ENCODE peak calls at places on chromosomes 1 and 21, in seven cellular contexts. J, Q, S, E, P, D and O are unnamed samples.

GRCh38 chr1:185960377-185961151 is 226.4 kb downstream of the HMCN1 start:
- DNase-seq in Q (no peak), J (peak; percentile 72), D (no peak), E (no peak), P (no peak), S (no peak), O (no peak)

GRCh38 chr1:193338194-193338593 is 151.8 kb upstream of the B3GALT2 start:
- DNase-seq in P (no peak), E (no peak), J (no peak), D (no peak), Q (no peak), S (no peak), O (no peak)

GRCh38 chr1:199698222-199698621 is 329.3 kb upstream of the NR5A2 start:
- DNase-seq in J (no peak), S (no peak), P (no peak), Q (no peak), D (no peak), E (no peak), O (no peak)

GRCh38 chr1:83053446-83053845 is 945.5 kb downstream of the TTLL7 start:
- DNase-seq in Q (no peak), S (no peak), D (no peak), P (no peak), J (no peak), E (no peak), O (no peak)

GRCh38 chr1:244730153-244730933 is 77.4 kb downstream of the DESI2 start:
- DNase-seq in S (no peak), E (no peak), J (peak; percentile 51), P (peak; percentile 7), Q (no peak), D (peak; percentile 51), O (no peak)

GRCh38 chr1:151846062-151846568 is 6.5 kb upstream of the C2CD4D start:
- DNase-seq in Q (no peak), D (no peak), S (no peak), E (peak; percentile 33), J (no peak), P (no peak), O (no peak)

GRCh38 chr1:193754732-193755427 is 568.5 kb upstream of the B3GALT2 start:
- DNase-seq in S (no peak), E (no peak), D (no peak), Q (no peak), J (no peak), P (no peak), O (no peak)

GRCh38 chr1:9169601-9170137 is 40.8 kb upstream of the GPR157 start:
- DNase-seq in D (no peak), S (no peak), P (no peak), E (no peak), Q (no peak), J (peak; percentile 13), O (no peak)

GRCh38 chr1:229208481-229208880 is 62.4 kb upstream of the RAB4A start:
- DNase-seq in E (no peak), P (no peak), D (no peak), S (no peak), Q (no peak), J (no peak), O (no peak)

GRCh38 chr1:54121482-54122130 is 31.2 kb downstream of the CDCP2 start:
- DNase-seq in S (peak; percentile 23), J (peak; percentile 82), P (peak; percentile 45), D (peak; percentile 88), Q (peak; percentile 29), E (no peak), O (peak; percentile 60)

GRCh38 chr1:20031161-20031560 is 38.8 kb upstream of the PLA2G5 start:
- DNase-seq in J (no peak), D (no peak), Q (no peak), E (no peak), S (no peak), P (no peak), O (no peak)

GRCh38 chr1:186930248-186930647 is 101.5 kb downstream of the PLA2G4A start:
- DNase-seq in E (no peak), Q (no peak), J (no peak), P (no peak), D (no peak), S (no peak), O (no peak)

GRCh38 chr1:182120411-182121258 is 59.1 kb upstream of the ZNF648 start:
- DNase-seq in D (no peak), S (no peak), J (no peak), P (no peak), E (no peak), Q (no peak), O (peak; percentile 84)

GRCh38 chr1:27269276-27269675 is 34.8 kb downstream of the WDTC1 start:
- DNase-seq in Q (no peak), E (no peak), D (no peak), J (no peak), P (no peak), S (no peak), O (no peak)

GRCh38 chr1:98088361-98088760 is 167.5 kb upstream of the DPYD start:
- DNase-seq in P (no peak), Q (no peak), E (no peak), J (no peak), S (no peak), D (no peak), O (no peak)

GRCh38 chr1:202659974-202660373 is 50.3 kb downstream of the SYT2 start:
- DNase-seq in S (no peak), D (no peak), J (no peak), E (no peak), P (no peak), Q (no peak), O (no peak)

GRCh38 chr21:28832013-28832714 is 160.5 kb downstream of the LTN1 start:
- DNase-seq in P (no peak), S (no peak), E (no peak), Q (no peak), D (no peak), J (no peak), O (no peak)

GRCh38 chr1:245512181-245512888 is 357.6 kb downstream of the KIF26B start:
- DNase-seq in S (no peak), P (no peak), J (no peak), D (no peak), Q (no peak), E (no peak), O (peak; percentile 17)

GRCh38 chr1:17494114-17494729 is 45.3 kb upstream of the ARHGEF10L start:
- DNase-seq in S (peak; percentile 15), Q (peak; percentile 11), D (peak; percentile 66), J (peak; percentile 75), E (peak; percentile 82), P (peak; percentile 55), O (peak; percentile 15)

GRCh38 chr1:46408356-46409062 is 14.4 kb downstream of the FAAH start:
- DNase-seq in D (peak; percentile 10), P (no peak), Q (no peak), S (no peak), E (no peak), J (no peak), O (no peak)

GRCh38 chr1:151980287-151981177 is 13.1 kb downstream of the S100A10 start:
- DNase-seq in S (no peak), P (peak; percentile 85), J (peak; percentile 66), E (no peak), D (no peak), Q (no peak), O (no peak)

GRCh38 chr1:32876341-32877210 is 5.9 kb upstream of the FNDC5 start:
- DNase-seq in D (peak; percentile 91), P (peak; percentile 50), S (no peak), Q (peak; percentile 40), E (peak; percentile 85), J (peak; percentile 61), O (peak; percentile 27)

GRCh38 chr1:239386453-239387303 is at the start of gene CHRM3:
- DNase-seq in P (peak; percentile 60), E (no peak), D (peak; percentile 47), J (no peak), S (no peak), Q (no peak), O (peak; percentile 42)

GRCh38 chr1:94801919-94802546 is 18.1 kb upstream of the SLC44A3 start:
- DNase-seq in D (no peak), J (peak; percentile 47), Q (no peak), P (peak; percentile 11), S (no peak), E (no peak), O (peak; percentile 16)

GRCh38 chr1:113860891-113861290 is 10.6 kb downstream of the PTPN22 start:
- DNase-seq in D (no peak), S (no peak), E (no peak), P (no peak), J (no peak), Q (no peak), O (no peak)

GRCh38 chr1:112982853-112983539 is 27.0 kb upstream of the SLC16A1 start:
- DNase-seq in J (peak; percentile 61), S (no peak), P (no peak), E (no peak), Q (no peak), D (no peak), O (no peak)

GRCh38 chr21:15094706-15095105 is 29.9 kb upstream of the NRIP1 start:
- DNase-seq in E (no peak), P (no peak), S (no peak), D (no peak), J (no peak), Q (no peak), O (no peak)

GRCh38 chr1:228430243-228430642 is 13.6 kb upstream of the TRIM17 start:
- DNase-seq in S (no peak), J (no peak), Q (no peak), D (no peak), E (no peak), P (no peak), O (no peak)